ENCODE peak calls at places on chromosomes 11 and 22, in seven cellular contexts. E is Caco-2, Z is C1 segment of cervical spinal cord, B is sciatic nerve, G is iPS DF 19.7, Y is left cardiac atrium, L is activated T-helper 1 cell treated with Interleukin-2 at 50 U/mL for 16 hours. I is an unnamed sample.

GRCh38 chr11:96524475-96524874 is 134.7 kb downstream of the JRKL start:
- DNase-seq in E (no peak), Z (no peak), B (no peak), G (no peak), Y (no peak), L (no peak), I (no peak)

GRCh38 chr11:8058216-8058615 is 22.8 kb upstream of the TUB start:
- DNase-seq in E (no peak), Z (no peak), B (no peak), G (no peak), Y (no peak), L (no peak), I (no peak)

GRCh38 chr11:64744544-64745218 is 739 bp upstream of the RASGRP2 start:
- DNase-seq in E (no peak), Z (no peak), B (no peak), G (no peak), Y (peak), L (peak), I (peak)

GRCh38 chr11:105609832-105610781 is at the start of gene GRIA4:
- DNase-seq in E (no peak), Z (peak), B (peak), G (no peak), Y (peak), L (no peak), I (peak)

GRCh38 chr22:22812031-22812905 is 75.3 kb upstream of the IGLL5 start:
- DNase-seq in E (no peak), Z (no peak), B (no peak), G (no peak), Y (no peak), L (no peak), I (no peak)

GRCh38 chr11:126502159-126502558 is 146.7 kb downstream of the ST3GAL4 start:
- DNase-seq in E (no peak), Z (no peak), B (peak), G (no peak), Y (no peak), L (no peak), I (no peak)

GRCh38 chr11:2691991-2692841 is 7.6 kb downstream of the KCNQ1OT1 start:
- DNase-seq in E (peak), Z (no peak), B (no peak), G (no peak), Y (no peak), L (no peak), I (no peak)

GRCh38 chr11:110434952-110435779 is 5.4 kb downstream of the FDX1 start:
- DNase-seq in E (peak), Z (no peak), B (no peak), G (no peak), Y (no peak), L (no peak), I (no peak)

GRCh38 chr11:70073188-70073817 is 4.8 kb upstream of the ANO1 start:
- DNase-seq in E (peak), Z (no peak), B (no peak), G (no peak), Y (no peak), L (no peak), I (no peak)

GRCh38 chr11:44840085-44840478 is 110.6 kb downstream of the TP53I11 start:
- DNase-seq in E (no peak), Z (no peak), B (no peak), G (no peak), Y (no peak), L (no peak), I (no peak)

GRCh38 chr11:57543601-57544000 is 6.2 kb downstream of the SMTNL1 start:
- DNase-seq in E (peak), Z (no peak), B (no peak), G (no peak), Y (no peak), L (no peak), I (no peak)

I was measured in frontal cortex.